ENCODE peak calls at places on chromosomes 5 and 9, in six cellular contexts. P is mucosa of descending colon, K is breast epithelium, Z is GM06990, C is dorsolateral prefrontal cortex, U is IMR-90. T is an unnamed sample.

GRCh38 chr5:131481569-131481968 is 153.5 kb downstream of the RAPGEF6 start:
- DNase-seq in C (no peak), Z (no peak), K (no peak), U (peak), P (no peak), T (peak)

GRCh38 chr5:66324357-66324756 is 180.3 kb downstream of the SREK1 start:
- DNase-seq in Z (no peak), U (no peak), P (no peak), C (no peak), K (no peak), T (no peak)

GRCh38 chr5:137374110-137374853 is 124.8 kb downstream of the SPOCK1 start:
- DNase-seq in U (no peak), C (no peak), Z (no peak), P (no peak), K (no peak), T (no peak)

GRCh38 chr5:10329808-10330481 is 22.2 kb upstream of the CMBL start:
- DNase-seq in U (peak), P (no peak), Z (no peak), K (no peak), C (no peak), T (peak)

GRCh38 chr5:172490739-172491461 is 36.6 kb upstream of the SH3PXD2B start:
- DNase-seq in U (no peak), K (no peak), P (no peak), Z (no peak), C (no peak), T (no peak)

GRCh38 chr5:73629456-73629855 is 3.5 kb downstream of the ARHGEF28 start:
- DNase-seq in K (no peak), Z (no peak), U (no peak), C (no peak), P (no peak), T (no peak)

GRCh38 chr9:128174062-128174461 is 14.0 kb downstream of the BBLN start:
- DNase-seq in P (no peak), Z (no peak), C (no peak), U (no peak), K (no peak), T (no peak)

GRCh38 chr9:3528466-3528865 is 2.7 kb upstream of the RFX3 start:
- DNase-seq in U (no peak), Z (peak), C (no peak), P (no peak), K (no peak), T (no peak)

GRCh38 chr5:77431286-77431685 is 60.8 kb downstream of the WDR41 start:
- DNase-seq in U (peak), Z (no peak), P (no peak), C (no peak), K (no peak), T (no peak)

GRCh38 chr5:945691-946541 is 53.2 kb downstream of the TRIP13 start:
- DNase-seq in Z (no peak), C (no peak), U (no peak), P (no peak), K (no peak), T (no peak)

GRCh38 chr9:4371108-4371507 is 71.2 kb upstream of the GLIS3 start:
- DNase-seq in U (peak), P (no peak), K (no peak), C (no peak), Z (no peak), T (peak)

GRCh38 chr9:116157436-116158138 is 4.0 kb downstream of the PAPPA start:
- DNase-seq in C (no peak), U (peak), K (no peak), P (no peak), Z (no peak), T (peak)

GRCh38 chr5:6315580-6315979 is 62.8 kb downstream of the MED10 start:
- DNase-seq in K (no peak), U (no peak), Z (no peak), P (no peak), C (no peak), T (no peak)

GRCh38 chr9:12748016-12748415 is 26.8 kb upstream of the LURAP1L start:
- DNase-seq in P (no peak), C (no peak), Z (no peak), K (no peak), U (peak), T (peak)

GRCh38 chr5:140398379-140398811 is 3.2 kb upstream of the ANKHD1 start:
- DNase-seq in C (no peak), U (no peak), P (no peak), Z (no peak), K (no peak), T (no peak)

GRCh38 chr5:61860978-61861377 is 445.0 kb upstream of the KIF2A start:
- DNase-seq in Z (no peak), K (no peak), U (no peak), P (no peak), C (no peak), T (no peak)

GRCh38 chr9:127923771-127924170 is 6.8 kb downstream of the PIP5KL1 start:
- DNase-seq in P (no peak), Z (no peak), C (no peak), K (no peak), U (peak), T (peak)

GRCh38 chr5:1298723-1299510 is 4.0 kb upstream of the TERT start:
- DNase-seq in K (no peak), Z (no peak), C (no peak), U (no peak), P (peak), T (no peak)

GRCh38 chr5:90112293-90112692 is 297.3 kb downstream of the CETN3 start:
- DNase-seq in U (no peak), K (no peak), C (no peak), P (no peak), Z (no peak), T (no peak)

GRCh38 chr9:27353405-27354229 is 56.7 kb upstream of the EQTN start:
- DNase-seq in K (no peak), C (peak), U (no peak), P (no peak), Z (no peak), T (no peak)

GRCh38 chr9:93204470-93205043 is 20.6 kb downstream of the WNK2 start:
- DNase-seq in U (no peak), P (peak), K (no peak), C (no peak), Z (no peak), T (no peak)

GRCh38 chr5:159094745-159095144 is 5.0 kb downstream of the EBF1 start:
- DNase-seq in U (peak), P (no peak), Z (peak), C (no peak), K (no peak), T (no peak)

GRCh38 chr9:93309889-93310425 is 126.0 kb downstream of the WNK2 start:
- DNase-seq in K (no peak), P (peak), Z (no peak), C (no peak), U (no peak), T (no peak)

GRCh38 chr9:132183715-132184114 is 21.9 kb downstream of the NTNG2 start:
- DNase-seq in U (no peak), C (no peak), Z (no peak), K (no peak), P (no peak), T (no peak)

GRCh38 chr9:132183134-132183533 is 21.3 kb downstream of the NTNG2 start:
- DNase-seq in C (no peak), U (no peak), P (no peak), K (no peak), Z (no peak), T (no peak)

GRCh38 chr9:132181796-132182521 is 20.1 kb downstream of the NTNG2 start:
- DNase-seq in Z (no peak), U (peak), K (no peak), P (no peak), C (peak), T (peak)

GRCh38 chr9:132185164-132186009 is 23.5 kb downstream of the NTNG2 start:
- DNase-seq in C (no peak), Z (no peak), P (no peak), K (no peak), U (no peak), T (no peak)

GRCh38 chr9:132182609-132183073 is 20.8 kb downstream of the NTNG2 start:
- DNase-seq in K (no peak), C (no peak), U (no peak), Z (no peak), P (no peak), T (no peak)
- TF ChIP-seq CTCF in K (no peak), C (peak), U (no peak), Z (no peak), P (no peak), T (no peak)

GRCh38 chr5:144026286-144026685 is 144.2 kb downstream of the YIPF5 start:
- DNase-seq in C (no peak), Z (no peak), U (no peak), P (no peak), K (no peak), T (no peak)
- H3K4me3 ChIP-seq in C (no peak), Z (no peak), U (no peak), P (no peak), K (no peak), T (no peak)

GRCh38 chr5:151058301-151058700 is 22.5 kb downstream of the TNIP1 start:
- DNase-seq in K (no peak), P (no peak), Z (no peak), U (no peak), C (no peak), T (no peak)

GRCh38 chr5:151062405-151063135 is 18.3 kb downstream of the TNIP1 start:
- DNase-seq in P (no peak), U (no peak), Z (no peak), K (no peak), C (no peak), T (peak)

GRCh38 chr5:151060742-151061141 is 20.1 kb downstream of the TNIP1 start:
- DNase-seq in U (no peak), K (no peak), P (no peak), C (no peak), Z (no peak), T (no peak)

GRCh38 chr5:151056367-151057306 is 24.2 kb downstream of the TNIP1 start:
- DNase-seq in U (no peak), K (no peak), P (no peak), C (no peak), Z (no peak), T (no peak)

DNA sequence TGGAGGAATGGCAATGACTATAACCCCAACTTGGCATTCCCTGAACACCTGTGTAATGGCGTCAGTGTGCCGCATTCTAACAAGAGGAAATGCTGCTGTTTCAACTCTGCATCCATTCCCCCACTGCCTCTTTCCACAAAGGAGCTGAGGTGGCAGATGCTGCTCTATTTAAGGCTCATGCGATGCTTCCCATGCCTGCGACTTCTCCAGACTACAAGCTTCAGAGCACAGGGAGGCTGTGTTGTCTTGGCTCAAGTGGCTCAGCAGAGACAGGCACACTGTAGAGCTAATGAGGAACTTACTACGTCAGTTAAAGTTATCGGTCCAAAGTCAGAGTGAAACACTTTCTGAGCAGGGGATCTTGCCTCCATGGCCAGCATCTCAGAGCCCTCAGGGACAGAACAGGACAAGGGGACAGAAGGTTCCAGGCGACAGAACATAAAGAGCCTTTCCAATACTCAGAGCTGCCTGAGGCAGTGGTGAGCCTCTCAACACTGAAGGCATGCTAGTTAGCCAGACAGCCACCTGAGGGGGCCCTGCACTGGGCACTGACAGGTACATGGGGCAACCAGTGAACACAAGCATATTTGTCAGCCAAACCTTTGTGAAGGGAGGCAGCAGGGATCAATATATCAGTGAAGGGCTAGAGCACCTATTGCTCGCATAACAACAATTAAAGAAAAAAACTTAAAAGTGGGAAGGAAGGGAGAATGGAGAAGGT is 21.8 kb downstream of the TNIP1 start:
- DNase-seq in K (no peak), U (no peak), C (no peak), P (no peak), Z (no peak), T (no peak)
- TF ChIP-seq CTCF in K (no peak), U (no peak), C (no peak), P (no peak), Z (peak), T (no peak)

DNA sequence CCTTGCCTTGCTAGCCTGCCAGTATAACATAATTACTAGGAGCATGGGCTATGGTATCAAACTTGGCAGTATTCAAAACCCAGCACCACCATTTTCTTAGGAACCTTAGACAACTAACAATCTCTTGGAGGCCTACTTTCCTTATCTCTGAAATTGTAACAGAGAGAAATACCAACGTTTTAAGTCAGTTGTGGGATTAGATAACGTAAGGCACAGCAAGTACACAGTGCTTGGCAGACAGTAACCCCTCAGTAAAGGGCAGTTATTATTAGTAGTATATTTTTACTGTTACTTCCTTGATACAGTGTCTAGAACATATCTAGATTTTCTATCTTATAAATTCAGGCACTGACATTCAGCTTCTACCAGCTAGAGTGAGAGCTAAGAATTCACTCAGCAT is 309.6 kb downstream of the ACTL7B start:
- DNase-seq in C (no peak), K (no peak), P (no peak), Z (no peak), U (no peak), T (no peak)
- H3K4me3 ChIP-seq in C (no peak), K (no peak), P (no peak), Z (no peak), U (no peak), T (no peak)

GRCh38 chr5:148729182-148729581 is 74.9 kb upstream of the HTR4 start:
- DNase-seq in K (no peak), Z (no peak), C (no peak), P (no peak), U (no peak), T (no peak)
- TF ChIP-seq CTCF in K (no peak), Z (no peak), C (peak), P (no peak), U (peak), T (peak)

GRCh38 chr5:143080982-143081381 is 310.8 kb downstream of the ARHGAP26 start:
- DNase-seq in C (no peak), Z (no peak), K (no peak), P (no peak), U (no peak), T (no peak)
- H3K4me3 ChIP-seq in C (no peak), Z (no peak), K (no peak), P (no peak), U (no peak), T (no peak)

GRCh38 chr5:135205616-135206349 is 171.8 kb upstream of the PITX1 start:
- DNase-seq in Z (no peak), K (peak), P (no peak), C (no peak), U (peak), T (peak)

GRCh38 chr5:135206862-135207261 is 172.8 kb upstream of the PITX1 start:
- DNase-seq in Z (no peak), U (no peak), P (no peak), K (peak), C (no peak), T (no peak)

GRCh38 chr5:135203593-135204036 is 169.6 kb upstream of the PITX1 start:
- DNase-seq in C (no peak), U (no peak), P (no peak), Z (no peak), K (no peak), T (no peak)

GRCh38 chr5:135203019-135203418 is 169.0 kb upstream of the PITX1 start:
- DNase-seq in C (no peak), U (no peak), K (no peak), P (no peak), Z (no peak), T (no peak)

GRCh38 chr5:135204151-135204600 is 170.1 kb upstream of the PITX1 start:
- DNase-seq in C (no peak), Z (no peak), U (peak), K (no peak), P (no peak), T (no peak)
- TF ChIP-seq CTCF in C (no peak), Z (peak), U (peak), K (no peak), P (no peak), T (peak)

DNA sequence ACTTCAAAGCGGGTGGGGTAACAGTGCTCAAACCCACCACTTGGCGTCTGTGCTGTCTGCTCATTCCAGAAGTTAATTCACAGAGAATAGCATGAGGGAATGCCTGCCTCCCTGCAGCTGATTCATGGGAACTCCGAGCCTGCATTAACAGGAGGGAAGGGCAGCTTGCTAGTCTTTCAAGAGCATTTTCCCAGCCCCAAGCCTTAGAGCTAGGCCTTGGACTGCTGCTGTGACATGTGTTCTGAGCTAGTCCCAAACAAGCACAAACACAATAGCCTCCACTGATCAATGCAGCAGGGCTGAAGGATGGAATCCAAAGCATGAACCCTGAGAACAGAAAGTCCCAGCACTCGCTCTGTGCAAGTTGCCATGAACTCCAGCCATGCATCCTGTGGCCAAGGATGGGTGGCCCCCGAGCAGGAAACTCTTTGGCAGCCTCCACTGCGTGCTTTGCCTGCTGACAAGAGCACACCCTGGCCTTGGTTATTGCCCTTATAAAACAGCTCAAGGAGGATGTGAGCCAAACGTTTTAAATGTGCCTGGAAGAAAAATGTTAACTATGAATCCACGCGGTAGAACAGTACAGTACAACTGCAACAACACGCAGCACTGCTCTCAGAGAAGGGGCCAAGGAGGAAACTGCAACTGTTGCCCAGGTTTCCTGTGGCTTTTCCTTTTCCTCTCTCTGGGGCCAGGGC is 653.1 kb upstream of the KLF4 start:
- DNase-seq in C (peak), U (peak), K (peak), P (peak), Z (no peak), T (peak)
- H3K4me3 ChIP-seq in C (no peak), U (no peak), K (no peak), P (no peak), Z (no peak), T (no peak)

GRCh38 chr9:124776613-124776951 is 351 bp upstream of the OLFML2A start:
- DNase-seq in Z (no peak), P (no peak), U (no peak), K (no peak), C (no peak), T (no peak)

GRCh38 chr9:124779368-124780059 is 2.6 kb downstream of the OLFML2A start:
- DNase-seq in U (peak), P (no peak), C (peak), K (peak), Z (no peak), T (peak)

GRCh38 chr9:124778575-124779367 is 1.8 kb downstream of the OLFML2A start:
- DNase-seq in K (no peak), C (no peak), Z (no peak), P (no peak), U (no peak), T (no peak)

GRCh38 chr9:124774131-124774978 is 2.6 kb upstream of the OLFML2A start:
- DNase-seq in Z (peak), P (peak), K (peak), C (peak), U (peak), T (peak)

GRCh38 chr9:124776952-124777645 is at the start of gene OLFML2A:
- DNase-seq in Z (peak), P (peak), C (no peak), K (no peak), U (no peak), T (peak)
- TF ChIP-seq CTCF in Z (no peak), P (no peak), C (peak), K (peak), U (peak), T (peak)

GRCh38 chr5:93257616-93258015 is 323.4 kb downstream of the NR2F1-AS1 start:
- DNase-seq in K (no peak), C (no peak), Z (no peak), U (peak), P (no peak), T (peak)
- H3K4me3 ChIP-seq in K (no peak), C (no peak), Z (no peak), U (no peak), P (no peak), T (no peak)